ENCODE peak calls at places on chromosomes 7 and 10, in nine cellular contexts. Z, W, G, J, U, Y, T, M and N are unnamed samples.

GRCh38 chr10:77392236-77392721 is 245.3 kb downstream of the KCNMA1 start:
- DNase-seq in Z (no peak), W (peak), G (no peak), J (no peak), U (no peak), Y (no peak), T (no peak), M (no peak), N (peak)

GRCh38 chr10:88831709-88832108 is 19.9 kb downstream of the ANKRD22 start:
- DNase-seq in Z (no peak), W (no peak), G (no peak), J (no peak), U (no peak), Y (no peak), T (no peak), M (no peak), N (no peak)

GRCh38 chr10:100186253-100186780 is 488 bp upstream of the ERLIN1 start:
- DNase-seq in Z (peak), W (peak), G (peak), J (peak), U (peak), Y (peak), T (peak), M (no peak), N (peak)

GRCh38 chr10:43026039-43026973 is 50.6 kb upstream of the RET start:
- DNase-seq in Z (no peak), W (no peak), G (no peak), J (no peak), U (no peak), Y (no peak), T (no peak), M (peak), N (no peak)

GRCh38 chr7:70795948-70796347 is 336.0 kb upstream of the GALNT17 start:
- DNase-seq in Z (no peak), W (no peak), G (no peak), J (no peak), U (no peak), Y (no peak), T (no peak), M (no peak), N (no peak)

GRCh38 chr7:44292876-44293560 is 32.4 kb downstream of the CAMK2B start:
- DNase-seq in Z (no peak), W (peak), G (peak), J (peak), U (no peak), Y (no peak), T (no peak), M (no peak), N (no peak)

GRCh38 chr7:149824748-149825566 is 13.2 kb upstream of the ZNF862 start:
- DNase-seq in Z (peak), W (no peak), G (peak), J (no peak), U (no peak), Y (no peak), T (no peak), M (no peak), N (no peak)

GRCh38 chr7:44854644-44855364 is 6.9 kb upstream of the H2AZ2 start:
- DNase-seq in Z (no peak), W (no peak), G (no peak), J (no peak), U (no peak), Y (no peak), T (no peak), M (no peak), N (no peak)

GRCh38 chr7:71727347-71727746 is 595.4 kb downstream of the GALNT17 start:
- DNase-seq in Z (no peak), W (no peak), G (no peak), J (no peak), U (no peak), Y (no peak), T (no peak), M (no peak), N (no peak)

GRCh38 chr7:97004931-97005763 is at the start of gene DLX6:
- DNase-seq in Z (no peak), W (peak), G (peak), J (peak), U (no peak), Y (peak), T (no peak), M (peak), N (peak)

GRCh38 chr10:17616403-17617030 is 657 bp downstream of the HACD1 start:
- DNase-seq in Z (peak), W (peak), G (peak), J (peak), U (peak), Y (peak), T (peak), M (peak), N (peak)

GRCh38 chr10:76192694-76193304 is 761.4 kb downstream of the LRMDA start:
- DNase-seq in Z (no peak), W (no peak), G (no peak), J (no peak), U (no peak), Y (no peak), T (no peak), M (no peak), N (no peak)
- H3K27ac ChIP-seq in Z (no peak), W (no peak), G (no peak), J (no peak), U (no peak), Y (no peak), T (no peak), M (no peak), N (no peak)

GRCh38 chr10:122461729-122462532 is 578 bp downstream of the HTRA1 start:
- DNase-seq in Z (peak), W (no peak), G (no peak), J (no peak), U (peak), Y (peak), T (no peak), M (peak), N (no peak)
- H3K4me3 ChIP-seq in Z (peak), W (peak), G (peak), J (peak), U (peak), Y (peak), T (peak), M (peak), N (peak)

GRCh38 chr7:92133737-92134270 is 473 bp downstream of the CYP51A1 start:
- DNase-seq in Z (peak), W (peak), G (peak), J (peak), U (peak), Y (peak), T (peak), M (no peak), N (peak)

GRCh38 chr7:92135490-92135889 is 1.2 kb upstream of the CYP51A1 start:
- DNase-seq in Z (no peak), W (no peak), G (no peak), J (no peak), U (no peak), Y (no peak), T (no peak), M (peak), N (no peak)

GRCh38 chr7:92133133-92133736 is 1.0 kb downstream of the CYP51A1 start:
- DNase-seq in Z (no peak), W (no peak), G (no peak), J (peak), U (no peak), Y (no peak), T (no peak), M (peak), N (peak)

GRCh38 chr7:92135100-92135429 is 788 bp upstream of the CYP51A1 start:
- DNase-seq in Z (no peak), W (no peak), G (no peak), J (peak), U (no peak), Y (no peak), T (no peak), M (no peak), N (peak)

GRCh38 chr7:92134271-92135099 is at the start of gene CYP51A1:
- DNase-seq in Z (peak), W (peak), G (peak), J (peak), U (peak), Y (peak), T (peak), M (peak), N (peak)
- H3K27ac ChIP-seq in Z (peak), W (peak), G (peak), J (peak), U (peak), Y (peak), T (peak), M (peak), N (peak)

GRCh38 chr7:99380823-99381663 is 6.5 kb downstream of the ARPC1B start:
- DNase-seq in Z (no peak), W (no peak), G (peak), J (peak), U (no peak), Y (no peak), T (no peak), M (peak), N (no peak)

GRCh38 chr7:99381664-99382075 is 7.1 kb downstream of the ARPC1B start:
- DNase-seq in Z (no peak), W (no peak), G (no peak), J (no peak), U (peak), Y (no peak), T (no peak), M (no peak), N (no peak)

GRCh38 chr7:99383203-99383602 is 8.7 kb downstream of the ARPC1B start:
- DNase-seq in Z (no peak), W (no peak), G (no peak), J (no peak), U (no peak), Y (no peak), T (no peak), M (no peak), N (no peak)

GRCh38 chr7:99379043-99379577 is 4.6 kb downstream of the ARPC1B start:
- DNase-seq in Z (peak), W (peak), G (no peak), J (peak), U (peak), Y (peak), T (peak), M (peak), N (no peak)

GRCh38 chr7:99380032-99380822 is 5.7 kb downstream of the ARPC1B start:
- DNase-seq in Z (peak), W (no peak), G (no peak), J (peak), U (no peak), Y (no peak), T (no peak), M (peak), N (no peak)
- H3K4me3 ChIP-seq in Z (peak), W (no peak), G (no peak), J (peak), U (peak), Y (no peak), T (peak), M (no peak), N (no peak)

GRCh38 chr10:68564712-68565111 is 4.6 kb downstream of the TET1 start:
- DNase-seq in Z (no peak), W (no peak), G (no peak), J (no peak), U (no peak), Y (no peak), T (no peak), M (no peak), N (no peak)
- H3K27ac ChIP-seq in Z (no peak), W (no peak), G (no peak), J (no peak), U (no peak), Y (no peak), T (no peak), M (no peak), N (no peak)

GRCh38 chr7:100191775-100192174 is 14.1 kb downstream of the STAG3 start:
- DNase-seq in Z (no peak), W (no peak), G (no peak), J (no peak), U (no peak), Y (no peak), T (no peak), M (no peak), N (no peak)
- H3K4me3 ChIP-seq in Z (no peak), W (no peak), G (no peak), J (no peak), U (no peak), Y (no peak), T (no peak), M (no peak), N (no peak)

GRCh38 chr10:5559642-5560141 is 34.9 kb downstream of the CALML3 start:
- DNase-seq in Z (no peak), W (no peak), G (no peak), J (no peak), U (no peak), Y (no peak), T (no peak), M (no peak), N (no peak)
- H3K27ac ChIP-seq in Z (no peak), W (peak), G (no peak), J (no peak), U (no peak), Y (peak), T (no peak), M (no peak), N (no peak)

GRCh38 chr7:20700491-20701231 is 85.2 kb downstream of the ABCB5 start:
- DNase-seq in Z (no peak), W (no peak), G (no peak), J (no peak), U (no peak), Y (no peak), T (no peak), M (no peak), N (peak)
- H3K4me3 ChIP-seq in Z (no peak), W (no peak), G (no peak), J (no peak), U (no peak), Y (no peak), T (no peak), M (no peak), N (no peak)